ENCODE peak calls at places on chromosome 10, in five cellular contexts. S is cardiac fibroblast; F is WERI-Rb-1; I is effector memory CD4-positive, alpha-beta T cell; T is H54. J is an unnamed sample.

GRCh38 chr10:123007558-123008378 is 827 bp downstream of the IKZF5 start:
- DNase-seq in T (peak), S (peak), I (peak), F (peak), J (peak)

GRCh38 chr10:75951627-75952026 is 520.2 kb downstream of the LRMDA start:
- DNase-seq in T (no peak), I (no peak), S (no peak), F (no peak), J (no peak)

GRCh38 chr10:120017731-120018130 is 125.2 kb downstream of the SEC23IP start:
- DNase-seq in S (no peak), T (no peak), F (no peak), I (no peak), J (no peak)

GRCh38 chr10:122013311-122013780 is 24.4 kb downstream of the TACC2 start:
- DNase-seq in I (no peak), F (no peak), S (no peak), T (no peak), J (no peak)

GRCh38 chr10:77974396-77975074 is 48.0 kb upstream of the DLG5 start:
- DNase-seq in I (no peak), S (peak), T (no peak), F (peak), J (no peak)

GRCh38 chr10:59325116-59325515 is 37.2 kb downstream of the FAM13C start:
- DNase-seq in T (no peak), F (no peak), S (no peak), I (no peak), J (no peak)

GRCh38 chr10:75606203-75606779 is 174.9 kb downstream of the LRMDA start:
- DNase-seq in S (no peak), I (no peak), F (no peak), T (no peak), J (no peak)

GRCh38 chr10:49664006-49664841 is 15.2 kb upstream of the C10orf53 start:
- DNase-seq in F (no peak), S (no peak), I (no peak), T (no peak), J (no peak)

GRCh38 chr10:5604236-5604925 is 62.0 kb downstream of the ASB13 start:
- DNase-seq in I (no peak), F (no peak), T (no peak), S (no peak), J (no peak)

GRCh38 chr10:132739225-132739613 is 46.7 kb downstream of the NKX6-2 start:
- DNase-seq in S (no peak), F (no peak), I (no peak), T (no peak), J (no peak)

GRCh38 chr10:126701526-126701925 is 31.0 kb upstream of the C10orf90 start:
- DNase-seq in T (no peak), I (no peak), S (no peak), F (no peak), J (no peak)

GRCh38 chr10:89158446-89158845 is 48.7 kb downstream of the CH25H start:
- DNase-seq in F (no peak), I (no peak), S (peak), T (no peak), J (no peak)

GRCh38 chr10:133359554-133359971 is 1.7 kb upstream of the FUOM start:
- DNase-seq in F (no peak), T (no peak), S (no peak), I (no peak), J (no peak)

GRCh38 chr10:122287584-122287983 is 16.5 kb downstream of the BTBD16 start:
- DNase-seq in S (no peak), I (no peak), F (no peak), T (no peak), J (no peak)

GRCh38 chr10:45453639-45454250 is 79.7 kb downstream of the ALOX5 start:
- DNase-seq in S (no peak), T (no peak), F (no peak), I (no peak), J (no peak)

GRCh38 chr10:60827791-60828488 is 49.7 kb downstream of the CDK1 start:
- DNase-seq in T (peak), F (no peak), S (peak), I (no peak), J (no peak)

GRCh38 chr10:61486251-61486650 is 33.1 kb upstream of the TMEM26 start:
- DNase-seq in T (no peak), I (no peak), F (no peak), S (peak), J (no peak)

GRCh38 chr10:133276435-133277201 is at the start of gene ADAM8:
- DNase-seq in I (peak), F (peak), T (no peak), S (no peak), J (peak)

GRCh38 chr10:50219200-50219599 is 32.1 kb downstream of the ASAH2 start:
- DNase-seq in T (no peak), S (no peak), F (no peak), I (no peak), J (no peak)

GRCh38 chr10:72310636-72311035 is 36.9 kb downstream of the DDIT4 start:
- DNase-seq in F (no peak), I (no peak), S (no peak), T (no peak), J (no peak)

GRCh38 chr10:21926949-21927348 is 76.6 kb downstream of the DNAJC1 start:
- DNase-seq in T (peak), S (peak), F (no peak), I (no peak), J (no peak)